ENCODE peak calls at places on chromosomes 16 and 17, in six cellular contexts. U is heart left ventricle, W is tibial nerve, C is body of pancreas, J is Peyer's patch, S is A549. L is an unnamed sample. For H3K9me3, the result is how much of the 10 kb centered on the place peaks cover.

GRCh38 chr16:56353054-56353921 is 72.1 kb downstream of the AMFR start:
- DNase-seq in U (peak), W (no peak), C (no peak), J (peak), S (no peak), L (peak)

GRCh38 chr17:66135896-66136295 is 56.0 kb downstream of the CEP112 start:
- DNase-seq in U (no peak), W (no peak), C (no peak), J (no peak), S (no peak), L (no peak)

GRCh38 chr17:14741516-14741915 is 440.6 kb downstream of the HS3ST3B1 start:
- DNase-seq in U (no peak), W (no peak), C (no peak), J (no peak), S (peak), L (no peak)

GRCh38 chr17:71578446-71578845 is 542.4 kb upstream of the SOX9 start:
- DNase-seq in U (no peak), W (no peak), C (no peak), J (no peak), S (no peak), L (no peak)

GRCh38 chr16:48609453-48610023 is 442 bp downstream of the N4BP1 start:
- DNase-seq in U (peak), W (no peak), C (peak), J (peak), S (peak), L (peak)

GRCh38 chr17:378068-378467 is 25.5 kb upstream of the RPH3AL start:
- DNase-seq in U (no peak), W (no peak), C (no peak), J (peak), S (no peak), L (no peak)

GRCh38 chr17:16352838-16353701 is at the start of gene CENPV:
- DNase-seq in U (peak), W (peak), C (peak), J (peak), S (peak), L (no peak)

GRCh38 chr17:78999947-79000395 is 9.6 kb downstream of the CANT1 start:
- DNase-seq in U (no peak), W (no peak), C (no peak), J (peak), S (no peak), L (no peak)

GRCh38 chr17:75087558-75088453 is at the start of gene SLC16A5:
- DNase-seq in U (peak), W (peak), C (peak), J (peak), S (peak), L (peak)

GRCh38 chr16:23584186-23585076 is 11.7 kb downstream of the NDUFAB1 start:
- DNase-seq in U (no peak), W (no peak), C (no peak), J (no peak), S (no peak), L (no peak)
- TF ChIP-seq POLR2A in U (no peak), W (no peak), C (no peak), J (no peak), S (no peak), L (no peak)

GRCh38 chr16:25106567-25107465 is 4.7 kb upstream of the LCMT1 start:
- DNase-seq in U (peak), W (peak), C (peak), J (peak), S (peak), L (peak)
- H3K9me3 ChIP-seq in U (under half), W (under half), C (under half), J (under half), S (under half), L (under half)

GRCh38 chr17:61324540-61324868 is 75.1 kb upstream of the TBX2 start:
- DNase-seq in U (no peak), W (no peak), C (no peak), J (no peak), S (no peak), L (no peak)

GRCh38 chr17:61321344-61321743 is 78.3 kb upstream of the TBX2 start:
- DNase-seq in U (no peak), W (no peak), C (no peak), J (no peak), S (no peak), L (no peak)

GRCh38 chr17:61323696-61324539 is 75.7 kb upstream of the TBX2 start:
- DNase-seq in U (peak), W (no peak), C (no peak), J (no peak), S (no peak), L (no peak)

GRCh38 chr17:61323015-61323379 is 76.6 kb upstream of the TBX2 start:
- DNase-seq in U (no peak), W (no peak), C (no peak), J (no peak), S (no peak), L (no peak)

DNA sequence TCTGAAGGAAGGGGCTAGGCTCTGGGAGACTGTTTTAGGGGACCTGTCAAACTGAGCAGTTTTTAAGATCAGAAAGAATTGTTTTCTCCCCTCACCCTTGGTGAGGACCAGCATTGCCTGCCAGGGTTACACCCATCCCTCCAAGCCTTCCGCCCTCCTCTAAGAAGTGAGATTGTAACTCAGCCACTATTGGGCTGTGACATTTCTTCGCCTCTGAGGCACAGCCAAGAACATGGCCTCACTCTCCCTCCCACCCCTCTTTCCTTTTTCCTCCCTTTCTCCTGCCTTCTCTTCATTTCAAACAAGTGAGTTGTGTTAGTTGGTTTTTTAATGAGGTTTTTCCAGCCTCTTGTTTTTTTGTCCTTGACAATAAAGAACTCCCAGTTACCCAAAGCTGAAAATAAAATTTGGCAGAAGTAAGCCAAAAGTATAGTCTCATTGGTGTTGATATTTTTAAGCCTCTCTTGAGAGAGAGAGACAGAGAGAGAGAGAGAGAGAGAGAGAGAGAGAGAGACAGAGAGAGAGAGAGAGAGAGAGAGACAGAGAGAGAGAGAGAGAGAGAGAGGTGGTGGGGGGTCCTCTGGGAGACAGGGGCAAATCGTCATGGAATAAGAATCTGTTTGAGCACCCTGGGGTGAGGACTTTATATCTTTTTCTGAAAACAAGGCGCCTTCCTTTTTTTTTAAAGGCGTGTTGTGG is 77.2 kb upstream of the TBX2 start:
- DNase-seq in U (no peak), W (no peak), C (no peak), J (no peak), S (no peak), L (no peak)
- TF ChIP-seq POLR2A in U (no peak), W (no peak), C (no peak), J (no peak), S (no peak), L (no peak)

GRCh38 chr16:19235478-19235877 is 50.1 kb upstream of the CLEC19A start:
- DNase-seq in U (no peak), W (no peak), C (no peak), J (no peak), S (no peak), L (no peak)

GRCh38 chr16:19235886-19236285 is 49.6 kb upstream of the CLEC19A start:
- DNase-seq in U (no peak), W (no peak), C (no peak), J (no peak), S (no peak), L (no peak)

GRCh38 chr16:19238386-19238785 is 47.1 kb upstream of the CLEC19A start:
- DNase-seq in U (no peak), W (no peak), C (no peak), J (no peak), S (no peak), L (no peak)

GRCh38 chr16:19239756-19240155 is 45.8 kb upstream of the CLEC19A start:
- DNase-seq in U (no peak), W (no peak), C (no peak), J (no peak), S (no peak), L (no peak)

GRCh38 chr16:19236561-19236960 is 49.0 kb upstream of the CLEC19A start:
- DNase-seq in U (no peak), W (no peak), C (no peak), J (peak), S (peak), L (no peak)
- H3K9me3 ChIP-seq in U (under half), W (under half), C (under half), J (under half), S (under half), L (under half)

DNA sequence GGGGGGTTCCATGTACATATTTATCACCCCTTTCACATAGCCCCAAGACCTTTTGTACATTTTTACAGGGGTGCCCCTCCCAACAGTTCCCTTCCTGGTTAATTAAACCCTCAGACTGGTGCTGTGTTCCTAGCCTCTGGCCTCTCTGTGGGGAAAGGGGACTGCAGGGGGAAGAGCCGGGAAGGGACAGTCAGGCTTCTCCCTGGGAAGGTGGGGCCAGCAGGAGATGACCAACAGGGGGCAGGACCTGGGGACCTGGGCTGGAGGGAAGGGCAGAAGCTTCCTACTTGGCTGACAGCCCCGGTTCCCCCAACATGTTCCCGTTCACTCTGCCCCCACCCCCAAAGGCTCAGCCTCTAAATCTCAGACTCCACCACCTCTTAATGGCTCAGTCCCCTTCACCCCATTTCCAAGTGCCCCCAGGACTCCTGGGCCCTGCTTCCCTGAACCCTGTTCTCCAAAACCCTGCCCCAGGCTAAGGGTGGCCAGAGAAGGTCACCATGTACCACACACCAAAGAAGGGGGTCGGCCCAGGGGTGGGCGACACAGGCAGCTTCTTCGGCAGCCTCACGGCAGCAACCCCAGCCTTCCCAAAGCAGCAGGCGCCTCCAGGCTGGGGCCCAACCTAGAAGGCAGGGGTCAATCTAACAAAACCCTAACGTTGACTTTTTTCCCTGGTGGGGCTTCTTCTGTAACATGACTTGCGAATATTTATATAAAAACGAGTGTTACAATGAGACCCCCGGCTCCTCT is 12.0 kb downstream of the FBRS start:
- DNase-seq in U (no peak), W (no peak), C (no peak), J (no peak), S (no peak), L (no peak)
- TF ChIP-seq POLR2A in U (no peak), W (no peak), C (no peak), J (no peak), S (no peak), L (no peak)

DNA sequence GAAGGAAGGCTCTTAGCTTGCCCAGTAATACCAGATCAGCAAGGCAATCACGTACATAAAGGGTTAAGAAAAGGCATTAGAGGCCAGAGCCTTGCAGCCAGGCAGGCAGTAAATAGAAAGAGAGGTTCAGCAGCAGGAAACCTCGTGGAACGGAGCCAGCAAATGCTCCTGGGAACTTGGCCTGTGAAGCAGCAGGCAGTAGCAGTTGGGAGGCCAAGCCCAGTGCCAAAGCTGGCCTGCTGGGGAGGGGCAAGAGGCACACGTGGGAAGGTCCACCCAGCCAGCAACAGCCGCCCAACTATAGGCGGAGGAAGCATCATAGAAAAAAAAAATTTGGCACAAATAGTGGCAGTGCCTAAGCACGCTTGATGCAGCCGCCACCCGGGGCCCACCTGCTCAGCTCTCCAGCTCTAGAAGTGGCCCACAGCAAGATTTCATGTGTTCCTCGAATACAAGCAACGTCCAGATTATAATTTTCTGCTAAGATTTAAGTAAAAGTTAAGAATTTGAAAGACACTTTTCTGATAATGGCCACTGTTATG is 2339.5 kb downstream of the TP53TG3F start:
- DNase-seq in U (peak), W (no peak), C (no peak), J (no peak), S (no peak), L (no peak)
- H3K9me3 ChIP-seq in U (under half), W (under half), C (under half), J (under half), S (under half), L (under half)

GRCh38 chr17:1485311-1485747 is 7.2 kb downstream of the MYO1C start:
- DNase-seq in U (peak), W (no peak), C (peak), J (peak), S (peak), L (no peak)

GRCh38 chr17:1484060-1484535 is 8.4 kb downstream of the MYO1C start:
- DNase-seq in U (no peak), W (no peak), C (peak), J (no peak), S (no peak), L (no peak)

GRCh38 chr17:1486802-1487695 is 5.4 kb downstream of the MYO1C start:
- DNase-seq in U (peak), W (peak), C (peak), J (peak), S (peak), L (peak)

GRCh38 chr17:1484586-1485310 is 7.7 kb downstream of the MYO1C start:
- DNase-seq in U (peak), W (no peak), C (peak), J (peak), S (peak), L (peak)

GRCh38 chr17:1485748-1486376 is 6.6 kb downstream of the MYO1C start:
- DNase-seq in U (peak), W (peak), C (peak), J (peak), S (peak), L (peak)
- TF ChIP-seq POLR2A in U (peak), W (no peak), C (peak), J (peak), S (peak), L (peak)